ENCODE peak calls at places on chromosomes 1 and 21, in four cellular contexts. M, G, E and P are unnamed samples.

GRCh38 chr1:150981177-150981804 is 801 bp upstream of the ANXA9 start:
- DNase-seq in G (no peak), M (no peak), E (no peak), P (peak)

GRCh38 chr1:210328746-210329488 is at the start of gene HHAT:
- DNase-seq in G (peak), E (no peak), M (peak), P (peak)

GRCh38 chr1:194102607-194103006 is 916.2 kb upstream of the B3GALT2 start:
- DNase-seq in G (peak), M (peak), E (no peak), P (no peak)

GRCh38 chr1:150927629-150928028 is 1.5 kb downstream of the SETDB1 start:
- DNase-seq in G (no peak), M (no peak), E (no peak), P (no peak)

GRCh38 chr1:213452504-213452903 is 401.5 kb downstream of the RPS6KC1 start:
- DNase-seq in M (no peak), G (no peak), E (no peak), P (no peak)

GRCh38 chr1:35637401-35637809 is 3.9 kb downstream of the PSMB2 start:
- DNase-seq in E (peak), G (no peak), M (peak), P (no peak)

GRCh38 chr1:94395231-94395630 is 23.0 kb upstream of the ABCD3 start:
- DNase-seq in G (no peak), E (no peak), M (no peak), P (no peak)

GRCh38 chr1:208254376-208254775 is 10.2 kb upstream of the PLXNA2 start:
- DNase-seq in M (no peak), E (no peak), G (no peak), P (no peak)

GRCh38 chr1:3530931-3531818 is 76.7 kb downstream of the ARHGEF16 start:
- DNase-seq in M (peak), E (peak), G (peak), P (peak)

GRCh38 chr1:30407862-30408580 is 315.4 kb downstream of the MATN1 start:
- DNase-seq in E (no peak), G (no peak), M (no peak), P (no peak)

GRCh38 chr1:22889213-22889827 is 83.3 kb downstream of the LACTBL1 start:
- DNase-seq in E (peak), G (peak), M (peak), P (peak)

GRCh38 chr1:66354311-66354922 is 179.5 kb upstream of the SGIP1 start:
- DNase-seq in M (peak), G (no peak), E (no peak), P (no peak)

GRCh38 chr1:152824964-152825363 is 2.3 kb upstream of the LCE1A start:
- DNase-seq in G (no peak), E (no peak), M (no peak), P (no peak)

GRCh38 chr1:232274236-232274855 is 355.6 kb downstream of the SIPA1L2 start:
- DNase-seq in M (no peak), G (no peak), E (no peak), P (no peak)

GRCh38 chr1:84174051-84174556 is 30.0 kb downstream of the PRKACB start:
- DNase-seq in G (peak), M (peak), E (no peak), P (no peak)

GRCh38 chr1:234495231-234495990 is 16.4 kb upstream of the TARBP1 start:
- DNase-seq in M (peak), E (no peak), G (peak), P (no peak)

GRCh38 chr1:203306089-203306969 is 1.0 kb downstream of the BTG2 start:
- DNase-seq in E (peak), M (peak), G (peak), P (no peak)

GRCh38 chr1:171585715-171586114 is 36.3 kb upstream of the MYOCOS start:
- DNase-seq in E (no peak), G (no peak), M (no peak), P (no peak)

GRCh38 chr1:210125143-210125542 is 107.5 kb upstream of the SERTAD4 start:
- DNase-seq in M (no peak), G (no peak), E (no peak), P (no peak)

GRCh38 chr1:91548382-91549040 is 47.9 kb downstream of the CDC7 start:
- DNase-seq in E (no peak), M (no peak), G (no peak), P (no peak)

GRCh38 chr1:234111458-234112142 is 207.1 kb downstream of the SLC35F3 start:
- DNase-seq in E (peak), M (peak), G (peak), P (peak)

GRCh38 chr1:185795181-185795580 is 61.0 kb downstream of the HMCN1 start:
- DNase-seq in G (no peak), M (peak), E (no peak), P (no peak)

GRCh38 chr1:227372662-227373061 is 54.4 kb upstream of the CDC42BPA start:
- DNase-seq in M (peak), G (peak), E (no peak), P (no peak)
- TF ChIP-seq BHLHE40 in M (no peak), G (no peak), E (no peak), P (no peak)

GRCh38 chr1:25572708-25573590 is 29.5 kb downstream of the LDLRAP1 start:
- DNase-seq in M (peak), G (peak), E (peak), P (peak)
- TF ChIP-seq BHLHE40 in M (no peak), G (no peak), E (no peak), P (no peak)

DNA sequence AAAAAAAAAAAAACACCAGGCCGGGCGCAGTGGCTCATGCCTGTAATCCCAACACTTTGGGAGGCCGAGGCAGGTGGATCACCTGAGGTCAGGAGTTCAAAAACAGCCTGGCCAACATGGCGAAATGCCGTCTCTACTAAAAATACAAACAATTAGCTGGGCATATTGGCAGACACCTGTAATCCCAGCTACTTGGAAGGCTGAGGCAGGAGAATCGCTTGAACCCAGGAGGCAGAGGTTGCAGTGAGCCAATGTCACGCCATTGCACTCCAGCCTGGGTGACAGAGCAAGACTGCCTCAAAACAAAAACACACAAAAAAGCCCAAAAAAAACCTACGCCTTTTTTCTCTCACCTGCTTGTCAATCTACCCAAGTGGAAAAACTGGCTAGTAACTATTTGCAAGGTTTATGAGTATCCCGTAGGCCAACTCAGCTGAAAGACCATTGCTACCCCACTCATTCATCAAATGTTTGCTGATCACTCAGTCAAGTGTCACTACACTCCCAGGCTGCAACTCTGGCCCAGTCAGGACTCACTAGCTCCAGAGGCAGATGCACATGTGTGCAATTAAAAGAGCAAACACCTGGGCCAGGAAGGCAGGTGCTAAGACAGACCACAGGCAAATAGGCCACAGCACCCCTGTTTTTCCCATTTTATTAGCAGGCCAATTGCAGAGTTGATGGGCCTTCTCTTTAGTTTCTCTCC is 2.0 kb downstream of the CSRP1 start:
- DNase-seq in E (no peak), M (no peak), G (no peak), P (no peak)
- TF ChIP-seq BHLHE40 in E (no peak), M (no peak), G (no peak), P (no peak)

GRCh38 chr1:159175571-159175970 is 4.2 kb downstream of the CADM3 start:
- DNase-seq in G (no peak), M (no peak), E (no peak), P (no peak)

GRCh38 chr1:159172599-159173291 is 1.3 kb downstream of the CADM3 start:
- DNase-seq in G (no peak), M (no peak), E (no peak), P (no peak)

GRCh38 chr1:159171688-159172501 is 480 bp downstream of the CADM3 start:
- DNase-seq in G (no peak), M (no peak), E (no peak), P (no peak)

GRCh38 chr1:159171254-159171687 is at the start of gene CADM3:
- DNase-seq in M (no peak), G (no peak), E (no peak), P (no peak)

DNA sequence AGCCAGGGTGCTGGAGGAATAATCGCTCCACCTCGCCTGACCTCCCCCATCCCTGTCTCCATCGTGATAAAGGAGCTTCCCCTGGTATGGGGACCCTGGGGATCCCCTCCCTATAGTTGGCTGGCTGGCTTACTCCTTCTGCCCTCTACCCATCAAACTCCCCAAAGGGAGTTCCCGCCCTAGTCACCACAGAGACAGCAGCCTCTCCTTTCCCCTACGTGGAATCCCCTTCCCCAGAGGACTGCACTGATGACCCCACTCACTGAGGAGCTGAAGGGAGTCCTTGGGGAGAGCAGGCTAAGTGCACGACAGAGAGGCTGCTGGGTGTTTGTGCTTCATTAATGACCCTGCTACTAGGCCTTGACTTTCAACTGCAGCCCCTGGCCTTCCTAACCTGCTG is 1.9 kb downstream of the CADM3 start:
- DNase-seq in M (no peak), E (no peak), G (no peak), P (no peak)
- TF ChIP-seq BHLHE40 in M (no peak), E (no peak), G (no peak), P (no peak)

DNA sequence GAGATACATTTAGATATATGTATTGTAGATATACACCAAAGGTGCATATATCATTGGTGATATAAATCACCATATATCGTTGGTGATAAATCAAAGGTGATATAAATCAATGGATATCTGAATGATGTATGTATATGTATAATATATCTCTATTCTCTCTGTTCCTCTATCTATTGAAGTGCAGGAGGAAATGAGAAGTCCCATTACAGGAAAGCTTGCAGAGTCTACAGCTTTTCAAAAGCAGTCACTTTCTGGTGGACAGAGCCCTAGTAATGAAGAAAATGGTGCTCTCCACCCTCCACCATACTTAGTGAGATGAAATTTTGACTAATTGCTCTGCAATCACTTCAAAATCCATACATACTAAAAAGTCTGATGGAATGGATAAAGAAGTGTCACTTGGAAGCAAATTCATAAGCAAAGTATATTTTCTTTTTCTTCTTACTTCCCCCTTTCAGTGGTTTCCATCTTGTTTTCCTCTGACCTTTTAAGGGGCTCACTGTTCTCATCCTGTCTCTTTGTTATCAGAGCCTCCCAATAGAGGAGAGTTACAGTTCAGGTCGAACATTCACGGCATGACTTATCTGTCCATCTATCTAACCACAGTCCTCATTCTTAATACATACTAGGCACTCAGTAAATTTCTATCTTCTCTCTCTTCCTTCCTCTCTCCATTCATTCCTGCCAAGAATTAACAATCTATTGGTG is 227.2 kb downstream of the KCNJ6 start:
- DNase-seq in G (no peak), E (no peak), M (no peak), P (no peak)
- TF ChIP-seq BHLHE40 in G (no peak), E (no peak), M (no peak), P (no peak)

GRCh38 chr1:219792337-219793021 is 135.9 kb downstream of the SLC30A10 start:
- DNase-seq in E (no peak), M (peak), G (no peak), P (no peak)
- TF ChIP-seq BHLHE40 in E (no peak), M (no peak), G (no peak), P (no peak)